ENCODE peak calls at places on chromosome 19, in nine cellular contexts. R is NCI-H1092 treated with DMSO at 0.1 percent for 48 hours, U is PC-3, J is mucosa of descending colon, F is iris pigment epithelial cell, V is cardiac fibroblast, W is SJSA1, S is dermis microvascular lymphatic vessel endothelial cell, T is RWPE1. O is an unnamed sample.

GRCh38 chr19:46716013-46716671 is 772 bp downstream of the PRKD2 start:
- DNase-seq in F (no peak), V (no peak), U (no peak), S (no peak), T (peak), R (no peak), W (no peak), J (peak), O (no peak)

GRCh38 chr19:3683866-3684816 is 16.1 kb downstream of the PIP5K1C start:
- DNase-seq in T (no peak), V (peak), R (no peak), W (no peak), F (peak), J (no peak), U (no peak), S (no peak), O (peak)

GRCh38 chr19:41186971-41187883 is 5.8 kb upstream of the CYP2S1 start:
- DNase-seq in T (no peak), U (no peak), R (no peak), S (no peak), V (no peak), F (no peak), J (no peak), W (no peak), O (no peak)

GRCh38 chr19:15264933-15265206 is 32.6 kb upstream of the EPHX3 start:
- DNase-seq in T (no peak), R (no peak), V (no peak), U (no peak), F (no peak), W (no peak), S (no peak), J (no peak), O (no peak)

GRCh38 chr19:43465468-43466120 is at the start of gene LYPD3:
- DNase-seq in J (peak), S (no peak), F (no peak), V (peak), W (no peak), T (peak), R (no peak), U (peak), O (no peak)

GRCh38 chr19:31539386-31539785 is 190.2 kb upstream of the TSHZ3 start:
- DNase-seq in S (no peak), F (no peak), W (no peak), U (no peak), T (no peak), J (no peak), R (no peak), V (no peak), O (no peak)

GRCh38 chr19:45079063-45079910 is at the start of gene GEMIN7:
- DNase-seq in T (peak), S (no peak), W (peak), F (peak), J (peak), R (peak), U (peak), V (peak), O (peak)

GRCh38 chr19:48121909-48122371 is 11.3 kb upstream of the PLA2G4C start:
- DNase-seq in S (peak), V (peak), J (no peak), T (peak), U (peak), F (peak), W (no peak), R (no peak), O (peak)

GRCh38 chr19:51096473-51097165 is 11.6 kb downstream of the CTU1 start:
- DNase-seq in S (no peak), J (no peak), V (peak), T (no peak), U (peak), W (no peak), R (no peak), F (no peak), O (no peak)

GRCh38 chr19:38654478-38655079 is 7.1 kb downstream of the ACTN4 start:
- DNase-seq in U (no peak), W (peak), F (peak), V (no peak), R (no peak), J (no peak), S (no peak), T (no peak), O (no peak)

GRCh38 chr19:58118979-58119733 is 21.1 kb upstream of the ZSCAN18 start:
- DNase-seq in R (no peak), W (no peak), T (no peak), U (no peak), J (no peak), V (no peak), F (no peak), S (no peak), O (no peak)

GRCh38 chr19:7506385-7507328 is 9.2 kb upstream of the ZNF358 start:
- DNase-seq in F (peak), W (peak), V (peak), U (peak), J (peak), T (peak), R (no peak), S (no peak), O (peak)

GRCh38 chr19:10760268-10760944 is 42.5 kb downstream of the DNM2 start:
- DNase-seq in T (no peak), R (no peak), F (no peak), W (no peak), U (peak), J (no peak), S (no peak), V (no peak), O (peak)

GRCh38 chr19:40740747-40741146 is 9.5 kb downstream of the ACTMAP start:
- DNase-seq in V (no peak), W (no peak), S (no peak), R (no peak), U (no peak), J (no peak), F (no peak), T (no peak), O (no peak)

GRCh38 chr19:5326986-5327623 is 13.5 kb downstream of the PTPRS start:
- DNase-seq in U (no peak), F (no peak), V (no peak), J (no peak), S (no peak), T (no peak), R (no peak), W (no peak), O (no peak)

GRCh38 chr19:42494321-42494720 is 34.0 kb downstream of the CEACAM1 start:
- DNase-seq in U (no peak), S (no peak), T (no peak), W (no peak), V (no peak), J (no peak), R (no peak), F (no peak), O (no peak)

GRCh38 chr19:46660008-46660517 is 919 bp downstream of the DACT3 start:
- DNase-seq in F (no peak), T (no peak), S (no peak), V (no peak), R (no peak), W (no peak), U (no peak), J (no peak), O (peak)

GRCh38 chr19:39828015-39828633 is 5.8 kb downstream of the DYRK1B start:
- DNase-seq in T (no peak), R (no peak), F (no peak), S (no peak), V (no peak), W (no peak), U (no peak), J (no peak), O (no peak)

GRCh38 chr19:40745402-40745780 is 4.9 kb downstream of the ACTMAP start:
- DNase-seq in U (no peak), T (no peak), R (no peak), W (no peak), F (peak), S (no peak), V (peak), J (no peak), O (no peak)

GRCh38 chr19:44948763-44949374 is 3.0 kb downstream of the APOC2 start:
- DNase-seq in T (no peak), J (no peak), V (peak), F (no peak), U (no peak), S (no peak), W (no peak), R (no peak), O (no peak)

GRCh38 chr19:861099-861755 is 1.8 kb downstream of the CFD start:
- DNase-seq in T (no peak), S (no peak), R (no peak), J (peak), F (no peak), V (no peak), W (no peak), U (no peak), O (no peak)

GRCh38 chr19:53868091-53868891 is 608 bp downstream of the MYADM start:
- DNase-seq in S (no peak), F (peak), R (no peak), W (peak), V (peak), T (peak), U (peak), J (peak), O (no peak)

GRCh38 chr19:53894736-53895135 is 12.7 kb downstream of the PRKCG start:
- DNase-seq in W (no peak), V (no peak), F (no peak), T (peak), J (no peak), R (no peak), S (no peak), U (peak), O (no peak)

GRCh38 chr19:14369399-14370168 is 11.7 kb upstream of the ADGRE5 start:
- DNase-seq in W (no peak), U (no peak), T (no peak), V (peak), S (no peak), F (no peak), R (no peak), J (peak), O (peak)

GRCh38 chr19:27716922-27717321 is 1496.0 kb downstream of the UQCRFS1 start:
- DNase-seq in W (no peak), V (no peak), U (no peak), S (no peak), J (no peak), T (no peak), R (no peak), F (no peak), O (no peak)

GRCh38 chr19:15260939-15261338 is 28.7 kb upstream of the EPHX3 start:
- DNase-seq in W (peak), F (no peak), S (no peak), R (no peak), T (no peak), U (peak), V (no peak), J (no peak), O (no peak)

GRCh38 chr19:43776285-43776684 is 4.5 kb downstream of the KCNN4 start:
- DNase-seq in R (no peak), V (no peak), J (no peak), T (no peak), W (no peak), S (no peak), U (no peak), F (no peak), O (peak)

GRCh38 chr19:43546581-43546980 is 13.6 kb downstream of the ZNF575 start:
- DNase-seq in W (no peak), S (no peak), T (no peak), R (no peak), F (no peak), J (no peak), V (no peak), U (no peak), O (no peak)

GRCh38 chr19:10478476-10478875 is 24.7 kb downstream of the KEAP1 start:
- DNase-seq in F (peak), S (no peak), U (no peak), W (no peak), R (no peak), J (no peak), T (no peak), V (no peak), O (no peak)

GRCh38 chr19:32743021-32743420 is 23.5 kb downstream of the TDRD12 start:
- DNase-seq in T (no peak), W (no peak), V (no peak), J (no peak), S (no peak), R (no peak), U (no peak), F (no peak), O (no peak)

GRCh38 chr19:40604647-40605200 is 3.6 kb downstream of the LTBP4 start:
- DNase-seq in R (no peak), U (peak), J (peak), T (no peak), S (no peak), W (no peak), F (no peak), V (no peak), O (no peak)

GRCh38 chr19:18629166-18630088 is 7.4 kb upstream of the KLHL26 start:
- DNase-seq in W (no peak), R (no peak), J (no peak), F (no peak), V (peak), T (no peak), U (no peak), S (peak), O (no peak)

GRCh38 chr19:33580026-33580644 is 41.6 kb upstream of the CHST8 start:
- DNase-seq in F (no peak), T (no peak), W (no peak), U (peak), S (no peak), R (peak), J (no peak), V (no peak), O (no peak)

GRCh38 chr19:22137791-22138190 is 59.0 kb downstream of the ZNF676 start:
- DNase-seq in S (no peak), W (no peak), J (no peak), U (no peak), F (no peak), V (no peak), T (no peak), R (no peak), O (no peak)

GRCh38 chr19:10748924-10749434 is 31.1 kb downstream of the DNM2 start:
- DNase-seq in J (peak), U (peak), T (peak), S (no peak), V (peak), F (peak), W (peak), R (peak), O (no peak)

GRCh38 chr19:40322271-40322610 is 26.0 kb downstream of the C19orf47 start:
- DNase-seq in W (no peak), V (peak), T (no peak), F (peak), J (no peak), S (no peak), U (no peak), R (no peak), O (no peak)

GRCh38 chr19:17576758-17577532 is 21.5 kb downstream of the COLGALT1 start:
- DNase-seq in W (no peak), J (peak), F (peak), T (peak), R (no peak), S (no peak), U (no peak), V (peak), O (peak)

GRCh38 chr19:709965-710714 is 1.4 kb downstream of the PALM start:
- DNase-seq in W (no peak), J (no peak), U (no peak), T (no peak), S (no peak), V (no peak), F (no peak), R (no peak), O (no peak)

GRCh38 chr19:14073925-14074838 is 1.6 kb downstream of the MISP3 start:
- DNase-seq in F (peak), U (peak), T (peak), V (no peak), S (no peak), J (peak), W (peak), R (peak), O (no peak)

GRCh38 chr19:2202366-2202765 is 33.8 kb downstream of the PLEKHJ1 start:
- DNase-seq in S (no peak), T (no peak), W (no peak), V (no peak), F (no peak), J (no peak), R (no peak), U (no peak), O (no peak)

O was measured in GM10248.